ENCODE peak calls at places on chromosomes 11 and 22, in nine cellular contexts. R, C, P, Q, T, L, H, O and J are unnamed samples.

GRCh38 chr11:14359573-14360031 is 619 bp upstream of the RRAS2 start:
- DNase-seq in R (no peak), C (no peak), P (no peak), Q (no peak), T (no peak), L (no peak), H (no peak), O (no peak), J (no peak)

GRCh38 chr11:77379253-77379652 is 77.8 kb upstream of the GDPD4 start:
- DNase-seq in R (no peak), C (no peak), P (no peak), Q (no peak), T (no peak), L (no peak), H (no peak), O (no peak), J (no peak)

GRCh38 chr22:39297490-39298193 is 21.8 kb downstream of the RPL3 start:
- DNase-seq in R (no peak), C (no peak), P (no peak), Q (no peak), T (peak; percentile 46), L (no peak), H (peak; percentile 46), O (no peak), J (no peak)

GRCh38 chr11:125165664-125166346 is 1.3 kb downstream of the PKNOX2 start:
- DNase-seq in R (no peak), C (no peak), P (peak; percentile 65), Q (no peak), T (no peak), L (no peak), H (no peak), O (no peak), J (no peak)

GRCh38 chr11:133945087-133945974 is 11.4 kb downstream of the IGSF9B start:
- DNase-seq in R (no peak), C (no peak), P (peak; percentile 83), Q (no peak), T (no peak), L (peak; percentile 78), H (no peak), O (no peak), J (no peak)

GRCh38 chr22:47043835-47044721 is 281.6 kb downstream of the TBC1D22A start:
- DNase-seq in R (no peak), C (no peak), P (peak; percentile 61), Q (no peak), T (peak; percentile 63), L (no peak), H (peak; percentile 74), O (no peak), J (no peak)

GRCh38 chr11:7056828-7057513 is 31.8 kb upstream of the RBMXL2 start:
- DNase-seq in R (no peak), C (no peak), P (no peak), Q (no peak), T (no peak), L (no peak), H (no peak), O (no peak), J (no peak)

GRCh38 chr22:40387758-40388157 is 17.4 kb downstream of the SGSM3 start:
- DNase-seq in R (no peak), C (no peak), P (no peak), Q (peak; percentile 55), T (peak; percentile 82), L (no peak), H (peak; percentile 53), O (no peak), J (no peak)

GRCh38 chr22:50396751-50397370 is 53.7 kb downstream of the PPP6R2 start:
- DNase-seq in R (no peak), C (peak; percentile 86), P (no peak), Q (peak; percentile 97), T (no peak), L (no peak), H (no peak), O (no peak), J (no peak)

GRCh38 chr11:130055637-130056036 is 14.1 kb upstream of the APLP2 start:
- DNase-seq in R (no peak), C (no peak), P (no peak), Q (no peak), T (no peak), L (no peak), H (no peak), O (no peak), J (no peak)

GRCh38 chr11:94910281-94910680 is 63.1 kb downstream of the CWC15 start:
- DNase-seq in R (no peak), C (no peak), P (no peak), Q (no peak), T (no peak), L (no peak), H (no peak), O (no peak), J (no peak)
- H3K27ac ChIP-seq in R (no peak overlapping the region), C (no peak overlapping the region), P (no peak overlapping the region), Q (no peak overlapping the region), T (no peak overlapping the region), L (peak overlapping the region; percentile 39), H (no peak overlapping the region), O (no peak overlapping the region), J (peak overlapping the region; percentile 24)

DNA sequence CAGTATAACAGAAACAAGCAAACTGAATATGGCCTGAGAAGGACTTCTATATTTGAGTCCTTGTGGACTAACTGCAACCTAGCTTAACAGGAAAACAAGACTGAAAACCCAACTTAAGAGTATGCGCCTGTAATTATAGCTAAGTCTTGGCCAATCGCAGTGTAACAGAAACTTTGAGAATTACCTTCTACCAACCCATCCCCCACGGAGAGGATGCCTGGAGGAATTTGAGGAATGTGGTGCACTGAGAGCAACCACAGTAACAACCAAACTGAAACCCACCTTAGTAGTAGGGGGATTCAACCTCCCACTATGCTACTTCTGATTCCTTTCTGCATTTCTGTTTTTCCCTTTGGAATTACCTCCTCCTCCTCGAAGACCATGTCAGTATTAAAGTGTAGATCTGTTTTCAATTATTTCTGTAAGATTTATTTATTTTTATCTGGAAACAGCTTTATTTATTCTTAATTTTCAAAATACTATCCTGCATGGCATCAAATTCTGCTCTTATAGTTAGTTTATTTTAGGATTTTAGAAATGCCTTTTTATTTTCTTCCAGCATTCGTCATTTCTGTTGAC is 393.6 kb downstream of the KCNA4 start:
- DNase-seq in R (no peak), C (no peak), P (no peak), Q (no peak), T (no peak), L (no peak), H (no peak), O (no peak), J (no peak)
- H3K4me3 ChIP-seq in R (no peak overlapping the region), C (no peak overlapping the region), P (no peak overlapping the region), Q (no peak overlapping the region), T (no peak overlapping the region), L (no peak overlapping the region), H (no peak overlapping the region), O (no peak overlapping the region), J (no peak overlapping the region)

GRCh38 chr11:121494355-121495099 is 41.8 kb upstream of the SORL1-AS1 start:
- DNase-seq in R (no peak), C (no peak), P (no peak), Q (no peak), T (no peak), L (no peak), H (no peak), O (no peak), J (no peak)

GRCh38 chr11:121500717-121501116 is 48.0 kb upstream of the SORL1-AS1 start:
- DNase-seq in R (no peak), C (no peak), P (no peak), Q (no peak), T (no peak), L (no peak), H (no peak), O (no peak), J (no peak)

GRCh38 chr11:121500275-121500674 is 47.5 kb upstream of the SORL1-AS1 start:
- DNase-seq in R (no peak), C (no peak), P (no peak), Q (no peak), T (no peak), L (no peak), H (no peak), O (no peak), J (no peak)

GRCh38 chr11:121499405-121499804 is 46.6 kb upstream of the SORL1-AS1 start:
- DNase-seq in R (no peak), C (no peak), P (no peak), Q (no peak), T (no peak), L (no peak), H (no peak), O (no peak), J (no peak)

GRCh38 chr11:121497176-121497995 is 44.6 kb upstream of the SORL1-AS1 start:
- DNase-seq in R (no peak), C (no peak), P (no peak), Q (no peak), T (no peak), L (no peak), H (peak; percentile 17), O (no peak), J (no peak)
- TF ChIP-seq EP300 in R (no peak), C (no peak), P (no peak), Q (no peak), T (no peak), L (no peak), H (no peak), O (no peak), J (no peak)

GRCh38 chr11:118295199-118295598 is 9.3 kb upstream of the CD3E start:
- DNase-seq in R (no peak), C (no peak), P (no peak), Q (no peak), T (no peak), L (no peak), H (no peak), O (no peak), J (no peak)
- H3K27ac ChIP-seq in R (no peak overlapping the region), C (no peak overlapping the region), P (no peak overlapping the region), Q (no peak overlapping the region), T (no peak overlapping the region), L (no peak overlapping the region), H (no peak overlapping the region), O (no peak overlapping the region), J (no peak overlapping the region)

GRCh38 chr11:116500833-116501622 is 271.8 kb downstream of the BUD13 start:
- DNase-seq in R (no peak), C (no peak), P (no peak), Q (no peak), T (no peak), L (peak; percentile 88), H (no peak), O (no peak), J (peak; percentile 52)
- H3K4me3 ChIP-seq in R (no peak overlapping the region), C (no peak overlapping the region), P (no peak overlapping the region), Q (no peak overlapping the region), T (no peak overlapping the region), L (no peak overlapping the region), H (no peak overlapping the region), O (no peak overlapping the region), J (no peak overlapping the region)

DNA sequence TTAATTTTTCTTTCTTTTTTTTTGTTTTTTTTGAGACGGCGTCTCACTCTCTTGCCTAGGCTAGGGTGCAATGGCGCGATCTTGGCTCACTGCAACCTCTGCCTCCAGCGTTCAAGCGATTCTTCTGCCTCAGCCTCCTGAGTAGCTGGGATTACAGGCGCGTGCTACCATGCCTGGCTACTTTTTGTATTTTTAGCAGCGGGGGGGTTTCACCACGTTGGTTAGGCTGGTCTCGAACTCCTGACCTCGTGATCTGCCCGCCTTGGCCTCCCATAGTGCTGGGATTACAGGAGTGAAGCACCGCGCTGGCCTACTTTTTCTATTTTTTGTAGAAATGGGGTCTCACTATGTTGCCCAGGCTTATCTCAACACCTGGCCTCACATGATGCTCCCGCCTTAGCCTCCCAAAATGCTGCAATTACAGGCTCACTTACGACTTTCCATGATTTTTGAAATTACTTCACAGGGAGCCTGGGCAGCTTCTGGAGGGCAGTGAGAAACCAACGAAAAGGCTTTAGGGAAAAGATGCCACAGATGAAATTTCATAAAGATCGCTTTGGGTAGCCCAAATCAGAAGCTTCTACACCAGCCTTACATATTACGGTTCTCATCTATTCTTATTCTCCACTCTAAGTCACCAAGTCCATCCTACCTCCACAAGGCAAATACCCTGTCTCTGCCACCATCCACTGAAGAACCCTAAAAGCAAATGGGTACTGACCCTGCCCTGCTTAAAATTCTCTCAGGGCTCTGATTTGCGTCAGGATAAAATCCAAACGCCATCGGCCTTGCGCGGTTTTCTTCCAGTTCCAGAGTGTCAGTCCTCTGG is 866 bp upstream of the RRM1 start:
- DNase-seq in R (no peak), C (no peak), P (no peak), Q (no peak), T (no peak), L (no peak), H (no peak), O (no peak), J (no peak)
- TF ChIP-seq EP300 in R (no peak), C (no peak), P (no peak), Q (no peak), T (no peak), L (no peak), H (no peak), O (no peak), J (no peak)